ENCODE peak calls at places on chromosomes 1 and 21, in ten cellular contexts. F is adrenal gland, Y is cardiac muscle cell, K is fibroblast of pulmonary artery, X is BJ, A is A549, E is uterus, P is heart left ventricle, J is colonic mucosa, N is endodermal cell. W is an unnamed sample.

GRCh38 chr1:246947255-246947654 is 15.5 kb upstream of the AHCTF1 start:
- DNase-seq in P (no peak), A (no peak), F (peak; percentile 76), Y (no peak), E (peak; percentile 82), K (peak; percentile 92), J (peak; percentile 24), N (no peak), X (no peak), W (no peak)

GRCh38 chr1:15410223-15410883 is 665 bp downstream of the EFHD2 start:
- DNase-seq in N (peak; percentile 52), F (peak; percentile 25), Y (no peak), J (no peak), K (no peak), P (no peak), X (no peak), A (no peak), E (no peak), W (no peak)

GRCh38 chr1:212514782-212515181 is 82.1 kb downstream of the NENF start:
- DNase-seq in K (no peak), Y (no peak), N (peak; percentile 82), P (no peak), X (no peak), A (no peak), E (no peak), J (no peak), F (peak; percentile 10), W (no peak)

GRCh38 chr21:38293113-38293512 is 36.3 kb downstream of the KCNJ15 start:
- DNase-seq in A (no peak), Y (no peak), J (peak; percentile 38), E (no peak), F (no peak), K (no peak), P (no peak), X (no peak), N (no peak), W (no peak)

GRCh38 chr1:6580588-6581270 is 935 bp downstream of the ZBTB48 start:
- DNase-seq in P (no peak), A (no peak), Y (no peak), N (peak; percentile 63), J (peak; percentile 29), K (no peak), X (no peak), F (peak; percentile 68), E (no peak), W (no peak)

GRCh38 chr1:242147096-242147976 is 148.4 kb upstream of the MAP1LC3C start:
- DNase-seq in K (no peak), F (no peak), E (no peak), P (no peak), N (no peak), J (no peak), A (peak; percentile 55), X (no peak), Y (no peak), W (no peak)

GRCh38 chr1:236982380-236982779 is 21.9 kb downstream of the MT1HL1 start:
- DNase-seq in P (no peak), K (no peak), E (no peak), A (no peak), Y (peak; percentile 71), X (no peak), N (peak; percentile 20), F (no peak), J (no peak), W (no peak)

GRCh38 chr1:20405051-20405754 is 80.8 kb downstream of the CAMK2N1 start:
- DNase-seq in Y (no peak), K (no peak), F (no peak), P (no peak), J (no peak), X (no peak), E (no peak), N (peak; percentile 41), A (no peak), W (no peak)

GRCh38 chr1:167706931-167707877 is 14.6 kb upstream of the MPZL1 start:
- DNase-seq in P (no peak), X (no peak), J (no peak), E (no peak), N (peak; percentile 32), K (no peak), A (no peak), F (no peak), Y (no peak), W (no peak)

GRCh38 chr1:70057500-70057899 is 147.9 kb downstream of the LRRC40 start:
- DNase-seq in E (no peak), N (no peak), Y (no peak), X (no peak), F (no peak), K (no peak), J (no peak), A (no peak), P (no peak), W (no peak)

GRCh38 chr1:31857863-31858262 is 42.0 kb upstream of the SPOCD1 start:
- DNase-seq in F (no peak), N (no peak), Y (no peak), K (no peak), J (no peak), X (no peak), A (no peak), E (no peak), P (no peak), W (no peak)

GRCh38 chr1:101237229-101237837 is 514 bp downstream of the S1PR1 start:
- DNase-seq in F (peak; percentile 42), Y (peak; percentile 50), A (no peak), E (peak; percentile 53), J (no peak), N (peak; percentile 61), K (peak; percentile 79), P (no peak), X (no peak), W (peak; percentile 68)

DNA sequence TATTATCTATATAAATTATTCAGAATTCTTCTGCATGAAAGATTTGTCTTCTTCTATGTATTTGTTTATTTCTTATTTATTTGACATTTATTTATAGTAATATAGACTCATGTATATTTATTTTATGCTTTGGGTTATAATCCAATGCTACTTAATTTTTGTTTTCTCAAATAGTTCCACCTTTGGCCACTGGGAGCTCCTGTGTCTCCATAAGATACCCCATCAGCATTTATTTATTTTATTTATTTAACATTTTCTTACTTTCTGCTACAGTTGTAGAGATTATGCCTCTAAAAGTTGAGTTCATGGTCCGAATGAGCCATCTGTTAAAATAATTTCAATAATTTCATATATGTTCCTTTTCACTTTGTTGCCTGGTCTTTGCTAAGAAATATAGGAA is 289.4 kb downstream of the ADGRL2 start:
- DNase-seq in X (no peak), E (no peak), F (no peak), P (no peak), J (no peak), N (no peak), K (peak; percentile 46), Y (no peak), A (no peak), W (no peak)
- TF ChIP-seq CTCF in X (peak; percentile 20), E (no peak), F (peak; percentile 31), P (no peak), J (no peak), N (peak; percentile 76), K (peak; percentile 61), Y (peak; percentile 47), A (peak; percentile 8), W (peak; percentile 24)

GRCh38 chr1:164635074-164635783 is 76.2 kb downstream of the PBX1 start:
- DNase-seq in E (no peak), Y (no peak), P (no peak), K (no peak), A (no peak), X (no peak), N (peak; percentile 67), J (no peak), F (no peak), W (no peak)
- H3K4me3 ChIP-seq in E (no peak overlapping the region), Y (no peak overlapping the region), P (no peak overlapping the region), K (no peak overlapping the region), A (no peak overlapping the region), X (no peak overlapping the region), N (no peak overlapping the region), J (no peak overlapping the region), F (no peak overlapping the region), W (no peak overlapping the region)

DNA sequence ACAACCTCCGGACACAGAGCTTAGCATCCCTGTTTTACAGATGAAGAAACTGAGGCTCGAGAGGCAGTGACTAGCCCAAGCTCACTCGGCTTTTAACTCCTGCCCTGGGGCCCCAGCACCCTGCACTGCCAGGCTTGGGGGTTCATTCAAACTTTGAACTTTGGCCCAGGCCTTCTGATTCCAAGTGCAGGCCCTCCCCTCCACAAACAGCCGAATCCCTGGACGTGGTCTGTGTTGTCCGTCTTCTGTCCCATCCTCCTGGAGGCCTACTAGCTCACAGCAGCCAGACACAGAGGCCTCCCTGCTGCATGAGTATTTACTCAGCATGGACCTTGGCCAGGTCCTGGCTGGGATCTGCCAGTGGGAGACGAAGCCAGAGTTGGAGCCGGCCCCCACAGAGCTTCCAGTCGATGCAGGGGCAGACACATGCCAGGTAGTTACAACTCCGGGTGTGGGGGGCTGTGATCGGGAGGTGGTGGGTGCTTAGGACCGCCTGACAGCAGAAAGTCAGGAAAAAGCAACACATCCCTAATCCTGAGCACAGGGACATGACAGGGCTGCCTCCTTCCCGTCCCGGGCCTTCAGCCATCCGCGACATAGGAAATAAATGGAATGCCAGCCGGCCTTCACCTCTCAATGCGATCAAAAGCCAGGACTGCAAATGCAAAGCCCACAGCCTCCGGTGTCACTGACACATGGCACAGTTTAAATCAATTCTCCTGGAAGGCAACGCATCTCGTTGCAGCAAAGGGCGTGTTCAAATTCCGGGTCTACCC is 7.4 kb downstream of the IFFO2 start:
- DNase-seq in J (peak; percentile 50), N (no peak), Y (peak; percentile 35), P (no peak), X (no peak), A (peak; percentile 56), K (peak; percentile 81), E (peak; percentile 68), F (peak; percentile 84), W (no peak)
- TF ChIP-seq CTCF in J (no peak), N (no peak), Y (no peak), P (no peak), X (peak; percentile 23), A (no peak), K (peak; percentile 15), E (peak; percentile 5), F (peak; percentile 17), W (no peak)

GRCh38 chr1:40823971-40824370 is 38.2 kb downstream of the CITED4 start:
- DNase-seq in K (no peak), J (no peak), A (no peak), N (no peak), X (no peak), F (no peak), P (no peak), Y (no peak), E (no peak), W (no peak)
- H3K4me3 ChIP-seq in K (no peak overlapping the region), J (no peak overlapping the region), A (no peak overlapping the region), N (no peak overlapping the region), X (no peak overlapping the region), F (no peak overlapping the region), P (no peak overlapping the region), Y (no peak overlapping the region), E (no peak overlapping the region), W (no peak overlapping the region)

W was measured in AG09309.